ENCODE peak calls at places on chromosomes 12 and 14, in six cellular contexts. L is ovary, X is cardiac muscle cell, F is psoas muscle, S is stomach, W is GM23248. T is an unnamed sample.
A peak's percentile ranks its signal among the peaks of the same experiment; 100 is the strongest.

GRCh38 chr12:4441355-4442330 is 4.0 kb downstream of the FGF6 start:
- DNase-seq in W (no peak), F (peak; percentile 79), S (no peak), L (no peak), X (no peak), T (no peak)

GRCh38 chr14:83217492-83217891 is 1683.8 kb upstream of the SEL1L start:
- DNase-seq in X (peak; percentile 8), W (peak; percentile 29), F (no peak), S (no peak), L (no peak), T (no peak)

GRCh38 chr12:99043319-99043914 is 398.3 kb downstream of the APAF1 start:
- DNase-seq in L (peak; percentile 34), F (peak; percentile 65), W (peak; percentile 69), S (peak; percentile 61), X (peak; percentile 78), T (peak; percentile 53)

GRCh38 chr14:74838141-74838540 is 37.8 kb downstream of the PROX2 start:
- DNase-seq in F (no peak), X (no peak), S (no peak), W (no peak), L (no peak), T (no peak)

GRCh38 chr12:47715393-47715876 is 9.6 kb upstream of the RPAP3 start:
- DNase-seq in W (peak; percentile 88), F (peak; percentile 84), X (peak; percentile 80), L (peak; percentile 92), S (peak; percentile 82), T (peak; percentile 75)

GRCh38 chr12:40054554-40055226 is 51.2 kb downstream of the SLC2A13 start:
- DNase-seq in L (peak; percentile 41), S (no peak), X (peak; percentile 82), W (peak; percentile 93), F (no peak), T (peak; percentile 47)

GRCh38 chr14:79656086-79656485 is 555.2 kb downstream of the DIO2 start:
- DNase-seq in F (no peak), X (no peak), L (no peak), S (no peak), W (no peak), T (no peak)

GRCh38 chr12:71223139-71223538 is 65.3 kb upstream of the TSPAN8 start:
- DNase-seq in L (no peak), W (no peak), X (no peak), F (no peak), S (no peak), T (no peak)

GRCh38 chr12:80925983-80926382 is 11.8 kb downstream of the LIN7A start:
- DNase-seq in S (no peak), X (no peak), W (no peak), L (no peak), F (no peak), T (no peak)

GRCh38 chr12:47025798-47026197 is 53.6 kb upstream of the PCED1B start:
- DNase-seq in X (no peak), L (no peak), W (no peak), S (no peak), F (no peak), T (no peak)

GRCh38 chr12:95385246-95385645 is 88.7 kb upstream of the METAP2 start:
- DNase-seq in S (no peak), W (peak; percentile 57), X (peak; percentile 84), L (peak; percentile 17), F (peak; percentile 67), T (no peak)
- H3K4me3 ChIP-seq in S (peak overlapping the region; percentile 18), W (peak overlapping the region; percentile 66), X (no peak overlapping the region), L (peak overlapping the region; percentile 34), F (peak overlapping the region; percentile 60), T (peak overlapping the region; percentile 56)

GRCh38 chr12:115960-116915 is 49.7 kb downstream of the IQSEC3 start:
- DNase-seq in W (no peak), F (no peak), L (no peak), S (no peak), X (no peak), T (no peak)

GRCh38 chr12:120951-121350 is 54.4 kb downstream of the IQSEC3 start:
- DNase-seq in S (no peak), W (no peak), F (no peak), L (no peak), X (no peak), T (no peak)

GRCh38 chr12:117816-118345 is 51.3 kb downstream of the IQSEC3 start:
- DNase-seq in S (no peak), W (no peak), L (no peak), F (no peak), X (no peak), T (peak; percentile 72)

GRCh38 chr12:117311-117710 is 50.7 kb downstream of the IQSEC3 start:
- DNase-seq in W (no peak), X (no peak), F (no peak), L (no peak), S (no peak), T (no peak)

GRCh38 chr12:118591-118990 is 52.0 kb downstream of the IQSEC3 start:
- DNase-seq in S (no peak), F (no peak), L (no peak), X (no peak), W (no peak), T (no peak)
- H3K27ac ChIP-seq in S (no peak overlapping the region), F (no peak overlapping the region), L (no peak overlapping the region), X (no peak overlapping the region), W (no peak overlapping the region), T (no peak overlapping the region)

DNA sequence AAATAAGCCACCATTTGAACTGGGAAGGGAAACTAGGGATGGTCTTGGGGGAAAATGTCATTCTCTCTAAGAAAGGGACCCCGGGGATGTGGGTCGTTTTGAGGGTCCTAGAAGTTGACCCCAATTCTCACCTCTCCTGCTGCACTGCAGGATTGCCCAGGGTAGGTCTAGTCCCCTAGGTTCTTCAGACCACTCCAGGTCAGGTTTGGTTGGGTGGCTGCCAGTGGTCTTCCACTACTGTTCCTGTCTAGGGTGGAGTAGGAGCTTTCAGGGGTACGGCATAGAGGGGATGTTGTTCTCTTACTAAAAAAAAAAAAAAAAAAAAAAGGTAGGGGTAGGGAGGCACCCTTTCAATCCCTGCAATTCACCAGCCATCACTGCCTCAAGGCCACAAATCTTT is 7.3 kb downstream of the HOXC8 start:
- DNase-seq in L (no peak), F (peak; percentile 5), X (no peak), S (no peak), W (no peak), T (no peak)
- H3K4me3 ChIP-seq in L (peak overlapping the region; percentile 56), F (peak overlapping the region; percentile 77), X (no peak overlapping the region), S (no peak overlapping the region), W (peak overlapping the region; percentile 78), T (no peak overlapping the region)

GRCh38 chr12:26520154-26520553 is 312.8 kb downstream of the ITPR2 start:
- DNase-seq in L (no peak), S (no peak), W (no peak), X (no peak), F (no peak), T (no peak)
- H3K27ac ChIP-seq in L (no peak overlapping the region), S (no peak overlapping the region), W (no peak overlapping the region), X (no peak overlapping the region), F (no peak overlapping the region), T (no peak overlapping the region)

GRCh38 chr12:132429122-132429931 is 60.6 kb upstream of the FBRSL1 start:
- DNase-seq in W (no peak), F (no peak), X (peak; percentile 31), S (peak; percentile 38), L (no peak), T (no peak)

GRCh38 chr12:132426349-132427176 is 63.4 kb upstream of the FBRSL1 start:
- DNase-seq in F (no peak), X (no peak), L (no peak), W (no peak), S (no peak), T (no peak)

GRCh38 chr12:132428872-132429121 is 61.2 kb upstream of the FBRSL1 start:
- DNase-seq in S (peak; percentile 39), X (no peak), L (no peak), F (no peak), W (no peak), T (no peak)

GRCh38 chr12:132427999-132428871 is 61.7 kb upstream of the FBRSL1 start:
- DNase-seq in S (peak; percentile 37), W (no peak), L (no peak), X (no peak), F (no peak), T (no peak)

DNA sequence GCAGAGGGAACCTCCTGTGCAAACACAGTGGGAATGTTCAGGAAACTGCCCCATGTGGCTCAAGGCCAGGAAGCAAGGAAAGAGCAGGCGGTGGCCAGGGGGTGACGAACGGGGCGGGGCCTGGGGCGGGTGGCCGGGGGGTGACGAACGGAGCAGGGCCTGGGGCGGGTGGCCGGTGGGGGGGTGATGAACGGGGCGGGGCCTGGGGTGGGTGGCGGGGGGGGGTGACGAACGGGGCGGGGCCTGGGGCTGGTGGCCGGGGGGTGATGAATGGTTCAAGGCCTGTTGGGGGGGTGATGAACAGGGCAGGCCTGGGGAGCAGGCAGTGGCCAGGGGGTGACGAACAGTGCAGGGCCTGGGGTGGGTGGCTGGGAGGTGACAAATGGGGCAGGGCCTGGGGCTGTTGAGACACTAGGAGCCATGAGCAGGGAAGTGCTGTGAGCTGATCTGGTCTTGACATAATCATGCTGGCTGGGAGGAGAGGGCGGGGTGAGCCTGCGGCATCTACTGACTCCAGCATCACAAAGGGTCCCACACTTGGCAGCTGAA is 62.7 kb upstream of the FBRSL1 start:
- DNase-seq in X (no peak), S (no peak), F (no peak), L (no peak), W (no peak), T (no peak)
- H3K4me3 ChIP-seq in X (no peak overlapping the region), S (no peak overlapping the region), F (no peak overlapping the region), L (no peak overlapping the region), W (no peak overlapping the region), T (no peak overlapping the region)

GRCh38 chr12:11855993-11856374 is 206.5 kb downstream of the ETV6 start:
- DNase-seq in F (no peak), L (no peak), S (no peak), X (no peak), W (no peak), T (no peak)
- H3K27ac ChIP-seq in F (no peak overlapping the region), L (no peak overlapping the region), S (peak overlapping the region; percentile 48), X (no peak overlapping the region), W (no peak overlapping the region), T (no peak overlapping the region)

GRCh38 chr12:91109148-91109564 is 2.1 kb downstream of the LUM start:
- DNase-seq in F (peak; percentile 76), X (peak; percentile 82), S (peak; percentile 78), L (peak; percentile 85), W (peak; percentile 81), T (peak; percentile 38)
- H3K4me3 ChIP-seq in F (peak overlapping the region; percentile 36), X (no peak overlapping the region), S (no peak overlapping the region), L (peak overlapping the region; percentile 32), W (peak overlapping the region; percentile 86), T (no peak overlapping the region)

GRCh38 chr12:15720299-15720698 is 68.9 kb downstream of the EPS8 start:
- DNase-seq in X (no peak), L (no peak), F (no peak), W (peak; percentile 50), S (no peak), T (no peak)
- H3K27ac ChIP-seq in X (no peak overlapping the region), L (peak overlapping the region; percentile 64), F (no peak overlapping the region), W (peak overlapping the region; percentile 59), S (peak overlapping the region; percentile 18), T (no peak overlapping the region)

T was measured in dorsolateral prefrontal cortex.